ENCODE peak calls at places on chromosome 10, in seven cellular contexts. S is OCI-LY7, Q is heart right ventricle, L is lung, B is uterus, N is left ventricle myocardium inferior, M is Peyer's patch. U is an unnamed sample. For H3K4me1, the result is how much of the 10 kb centered on the place peaks cover.

GRCh38 chr10:24459836-24460235 is 250.9 kb downstream of the KIAA1217 start:
- DNase-seq in Q (no peak), B (no peak), L (no peak), S (no peak), M (no peak), N (no peak), U (no peak)

GRCh38 chr10:129870926-129871660 is 93.0 kb downstream of the EBF3 start:
- DNase-seq in S (no peak), N (no peak), L (no peak), B (no peak), Q (no peak), M (no peak), U (no peak)

GRCh38 chr10:16828731-16829175 is 11.5 kb upstream of the RSU1 start:
- DNase-seq in Q (no peak), M (no peak), B (peak), L (no peak), N (peak), S (no peak), U (no peak)

GRCh38 chr10:49550563-49550962 is 11.6 kb upstream of the ERCC6 start:
- DNase-seq in Q (no peak), M (no peak), S (no peak), L (no peak), B (no peak), N (no peak), U (no peak)

GRCh38 chr10:43901744-43902504 is 253.2 kb upstream of the ZNF32 start:
- DNase-seq in S (peak), M (no peak), N (no peak), L (no peak), B (no peak), Q (no peak), U (no peak)

GRCh38 chr10:62732841-62733653 is 71.5 kb upstream of the ADO start:
- DNase-seq in M (no peak), Q (no peak), N (no peak), B (no peak), L (no peak), S (peak), U (no peak)

GRCh38 chr10:68899186-68899745 is 1.8 kb upstream of the DDX50 start:
- DNase-seq in L (no peak), M (no peak), N (no peak), B (no peak), Q (no peak), S (no peak), U (no peak)

GRCh38 chr10:54607983-54608382 is 193.0 kb downstream of the PCDH15 start:
- DNase-seq in M (no peak), B (no peak), N (no peak), Q (no peak), S (no peak), L (no peak), U (peak)

GRCh38 chr10:100829933-100830727 is 82.6 kb upstream of the SLF2 start:
- DNase-seq in L (no peak), B (no peak), Q (no peak), N (no peak), S (no peak), M (no peak), U (no peak)

GRCh38 chr10:131456411-131456810 is 144.9 kb upstream of the TCERG1L start:
- DNase-seq in B (no peak), S (no peak), M (no peak), L (no peak), Q (no peak), N (no peak), U (no peak)

GRCh38 chr10:27446091-27446918 is 57.8 kb upstream of the RAB18 start:
- DNase-seq in L (no peak), B (no peak), N (no peak), Q (no peak), M (no peak), S (peak), U (no peak)

GRCh38 chr10:62433181-62433692 is 59.1 kb downstream of the ZNF365 start:
- DNase-seq in B (peak), S (no peak), L (peak), N (peak), Q (no peak), M (peak), U (no peak)

DNA sequence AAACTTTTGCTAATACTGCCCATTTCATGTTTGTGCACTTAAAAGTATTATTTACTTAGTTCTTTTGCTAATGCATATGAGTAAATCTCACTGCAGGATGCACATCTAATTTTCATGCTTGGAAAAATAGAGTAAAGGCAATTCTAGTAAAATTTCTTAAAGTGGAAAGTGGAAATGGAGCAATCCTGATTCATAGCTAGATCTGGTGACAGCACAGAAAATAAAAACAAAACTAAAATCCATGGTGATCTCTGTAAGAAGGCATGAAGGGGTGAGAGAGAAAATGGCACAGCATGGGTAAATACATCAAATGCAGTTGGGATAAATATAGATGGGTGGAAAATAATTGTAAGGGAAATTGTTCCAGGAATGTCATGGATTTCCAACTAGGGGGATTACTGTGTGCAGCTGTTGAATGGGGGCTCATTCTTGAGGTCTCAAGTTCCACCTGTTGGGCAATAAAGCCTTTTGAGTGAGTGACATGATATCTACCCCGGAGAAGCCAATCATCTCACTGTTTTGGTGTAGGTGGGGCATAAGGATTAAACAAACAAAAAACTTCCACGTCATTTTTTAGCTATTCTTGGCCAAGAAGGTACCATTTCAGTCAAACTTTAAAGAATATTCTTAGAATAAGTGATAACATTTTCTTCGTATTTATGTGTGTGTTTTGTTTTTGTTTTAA is 1.7 kb upstream of the MCU start:
- DNase-seq in B (no peak), Q (no peak), L (no peak), N (no peak), M (no peak), S (no peak), U (no peak)
- H3K4me1 ChIP-seq in B (under half), Q (under half), L (under half), N (under half), M (under half), S (under half), U (under half)

DNA sequence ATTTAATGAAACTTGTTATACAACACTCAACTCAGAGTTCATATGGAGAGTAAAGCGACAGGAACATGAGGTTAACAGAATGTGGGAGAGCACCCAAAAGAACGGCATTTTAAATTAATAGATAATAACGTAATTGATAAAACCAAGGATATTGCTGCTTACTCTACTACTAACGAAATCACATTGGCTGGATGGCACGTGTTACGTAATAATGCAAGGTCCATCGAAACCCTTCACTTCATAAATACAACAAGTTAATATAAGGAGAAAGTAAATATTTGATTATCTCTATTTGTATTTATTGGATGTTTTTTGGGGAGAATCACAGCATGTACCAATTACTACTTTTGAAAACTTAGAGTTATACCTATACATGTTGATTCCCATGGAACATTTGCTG is 1.5 kb downstream of the PRKG1 start:
- DNase-seq in Q (no peak), N (no peak), B (no peak), S (no peak), L (no peak), M (no peak), U (no peak)
- H3K4me3 ChIP-seq in Q (peak), N (peak), B (peak), S (no peak), L (no peak), M (peak), U (no peak)

DNA sequence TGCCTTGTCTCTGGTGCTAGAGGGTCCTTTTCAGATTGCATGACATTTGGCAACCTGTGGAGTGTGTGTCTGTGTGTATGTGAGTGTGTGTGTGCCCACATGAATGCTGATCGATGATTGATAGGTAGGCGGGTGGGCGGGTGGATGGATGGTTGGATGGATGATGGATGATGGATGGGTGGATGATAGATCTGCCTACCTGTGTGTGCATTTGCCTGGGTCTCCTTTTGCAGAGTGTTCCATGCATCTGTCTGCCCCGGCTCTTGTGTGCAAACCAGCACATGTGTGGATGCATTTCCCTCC is 99.8 kb downstream of the RGS10 start:
- DNase-seq in N (no peak), B (no peak), L (no peak), S (no peak), Q (no peak), M (no peak), U (no peak)
- H3K4me1 ChIP-seq in N (under half), B (under half), L (under half), S (under half), Q (under half), M (under half), U (under half)

GRCh38 chr10:1054684-1055083 is 1.5 kb upstream of the WDR37 start:
- DNase-seq in M (no peak), Q (no peak), B (no peak), L (no peak), N (no peak), S (no peak), U (no peak)
- H3K4me3 ChIP-seq in M (no peak), Q (no peak), B (no peak), L (no peak), N (peak), S (peak), U (no peak)

DNA sequence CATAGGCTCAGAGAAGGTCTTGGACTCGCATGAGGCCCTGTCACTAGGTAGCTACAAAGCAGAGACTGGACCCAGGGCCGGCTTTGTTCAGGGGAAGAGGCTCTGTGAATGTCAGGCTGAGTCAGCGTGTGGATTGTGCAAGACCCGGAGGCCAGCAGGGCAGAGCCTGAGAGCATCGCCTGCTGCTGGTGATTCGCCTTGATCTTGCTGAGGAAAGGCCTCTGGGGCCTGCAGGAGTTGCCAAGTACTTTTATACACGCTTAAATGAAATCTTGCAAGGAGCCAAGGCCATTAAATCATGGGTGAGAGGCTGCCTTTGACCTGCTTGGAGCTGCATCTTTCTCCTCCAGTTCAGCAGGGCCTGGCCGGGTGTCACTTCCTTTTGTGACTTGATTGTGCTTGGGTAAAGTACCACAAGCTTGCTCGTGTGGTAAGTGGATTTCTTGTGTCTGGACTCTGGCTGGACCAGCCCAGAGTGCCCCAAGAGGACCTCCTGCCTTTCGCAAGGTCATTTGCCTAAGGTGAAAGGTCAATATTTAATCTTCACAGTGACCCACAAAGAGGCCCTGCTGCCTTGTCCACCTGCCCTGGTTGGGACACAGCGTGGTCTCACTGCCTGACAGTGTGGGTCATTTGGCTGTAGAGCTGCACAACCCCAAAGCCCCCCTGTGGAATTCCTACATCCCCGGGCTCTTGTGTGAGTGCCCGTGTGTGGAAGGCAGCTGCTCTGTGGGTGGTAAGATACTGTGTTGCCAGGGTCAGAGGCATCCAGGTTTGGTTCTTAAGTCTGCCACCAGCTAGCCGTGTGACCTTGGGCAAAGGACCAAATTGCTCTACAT is 38.6 kb upstream of the SH2D4B start:
- DNase-seq in S (no peak), B (peak), M (peak), Q (peak), N (peak), L (peak), U (no peak)
- H3K4me1 ChIP-seq in S (under half), B (under half), M (half or more), Q (half or more), N (half or more), L (half or more), U (under half)

U was measured in iPS DF 6.9.